ENCODE peak calls at places on chromosome 2, in four cellular contexts. One of them, this sample, is unnamed.

GRCh38 chr2:168253379-168253778 is 6.0 kb upstream of the STK39 start:
- DNase-seq in right lobe of liver: no peak
- DNase-seq in breast epithelium: no peak
- DNase-seq in thyroid gland: no peak
- DNase-seq in this sample: no peak

GRCh38 chr2:215728504-215729065 is 284.8 kb downstream of the MREG start:
- DNase-seq in breast epithelium: no peak
- DNase-seq in thyroid gland: no peak
- DNase-seq in right lobe of liver: no peak
- DNase-seq in this sample: no peak

GRCh38 chr2:201579536-201579935 is 63.8 kb downstream of the TMEM237 start:
- DNase-seq in right lobe of liver: no peak
- DNase-seq in thyroid gland: no peak
- DNase-seq in breast epithelium: no peak
- DNase-seq in this sample: no peak

GRCh38 chr2:216408426-216409315 is 3.6 kb upstream of the SMARCAL1 start:
- DNase-seq in breast epithelium: no peak
- DNase-seq in thyroid gland: no peak
- DNase-seq in right lobe of liver: no peak
- DNase-seq in this sample: no peak

GRCh38 chr2:195477996-195478382 is 179.0 kb upstream of the SLC39A10 start:
- DNase-seq in right lobe of liver: no peak
- DNase-seq in thyroid gland: no peak
- DNase-seq in breast epithelium: no peak
- DNase-seq in this sample: no peak

GRCh38 chr2:148944536-148944935 is 69.5 kb downstream of the KIF5C start:
- DNase-seq in right lobe of liver: no peak
- DNase-seq in breast epithelium: no peak
- DNase-seq in thyroid gland: no peak
- DNase-seq in this sample: no peak

GRCh38 chr2:241011751-241012510 is 13.5 kb downstream of the SNED1 start:
- DNase-seq in thyroid gland: peak; percentile 51
- DNase-seq in breast epithelium: peak; percentile 40
- DNase-seq in right lobe of liver: no peak
- DNase-seq in this sample: no peak

GRCh38 chr2:241226723-241227634 is 38.5 kb downstream of the ANO7 start:
- DNase-seq in thyroid gland: no peak
- DNase-seq in breast epithelium: no peak
- DNase-seq in right lobe of liver: no peak
- DNase-seq in this sample: peak; percentile 49

GRCh38 chr2:212595036-212595654 is 56.5 kb upstream of the ERBB4 start:
- DNase-seq in right lobe of liver: no peak
- DNase-seq in breast epithelium: no peak
- DNase-seq in thyroid gland: no peak
- DNase-seq in this sample: no peak

GRCh38 chr2:75403991-75404428 is 156.7 kb downstream of the EVA1A start:
- DNase-seq in breast epithelium: no peak
- DNase-seq in thyroid gland: no peak
- DNase-seq in right lobe of liver: no peak
- DNase-seq in this sample: no peak

GRCh38 chr2:109258376-109258775 is 129.4 kb downstream of the SH3RF3 start:
- DNase-seq in thyroid gland: no peak
- DNase-seq in breast epithelium: no peak
- DNase-seq in right lobe of liver: no peak
- DNase-seq in this sample: no peak

GRCh38 chr2:109257653-109258052 is 128.6 kb downstream of the SH3RF3 start:
- DNase-seq in right lobe of liver: no peak
- DNase-seq in breast epithelium: no peak
- DNase-seq in thyroid gland: no peak
- DNase-seq in this sample: no peak

GRCh38 chr2:109260116-109260855 is 131.3 kb downstream of the SH3RF3 start:
- DNase-seq in thyroid gland: no peak
- DNase-seq in right lobe of liver: no peak
- DNase-seq in breast epithelium: no peak
- DNase-seq in this sample: peak; percentile 45

GRCh38 chr2:109259671-109260070 is 130.7 kb downstream of the SH3RF3 start:
- DNase-seq in thyroid gland: no peak
- DNase-seq in breast epithelium: no peak
- DNase-seq in right lobe of liver: no peak
- DNase-seq in this sample: no peak

DNA sequence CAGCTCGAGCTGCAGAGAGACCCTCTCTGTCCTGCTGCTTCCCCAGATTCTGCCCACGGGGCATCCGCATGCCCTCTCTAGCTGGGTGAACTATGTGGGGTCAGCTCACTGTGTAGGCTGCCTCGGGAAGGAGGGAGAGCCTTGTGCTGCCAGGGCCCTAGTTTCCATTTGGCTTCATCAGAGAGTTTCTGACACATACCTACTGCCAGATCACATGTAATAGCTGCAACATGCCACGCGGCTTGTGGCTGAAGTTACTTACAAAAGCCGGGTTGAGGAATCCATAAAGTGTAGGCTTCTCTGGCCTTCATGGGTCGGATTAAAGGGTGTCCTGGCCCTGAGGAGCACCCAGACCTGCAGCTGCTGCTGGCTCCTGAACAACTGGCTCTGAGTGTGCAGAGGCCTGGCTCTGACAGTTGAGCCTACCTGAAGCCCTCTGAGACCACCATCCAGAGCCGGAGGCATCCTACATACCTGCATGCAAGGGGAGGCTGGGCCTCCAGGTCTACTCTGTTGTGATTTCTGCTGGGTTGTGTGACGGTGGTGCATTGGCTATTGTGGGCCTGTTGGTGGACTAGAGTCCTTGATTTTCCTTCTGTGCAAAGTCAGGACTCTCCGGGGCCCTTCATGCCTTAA is 130.0 kb downstream of the SH3RF3 start:
- DNase-seq in breast epithelium: no peak
- DNase-seq in thyroid gland: no peak
- DNase-seq in right lobe of liver: no peak
- DNase-seq in this sample: peak; percentile 41
- TF ChIP-seq POLR2A in breast epithelium: no peak
- TF ChIP-seq POLR2A in thyroid gland: no peak
- TF ChIP-seq POLR2A in right lobe of liver: no peak
- TF ChIP-seq POLR2A in this sample: no peak

GRCh38 chr2:26292646-26293045 is 47.9 kb downstream of the HADHB start:
- DNase-seq in right lobe of liver: no peak
- DNase-seq in thyroid gland: no peak
- DNase-seq in breast epithelium: no peak
- DNase-seq in this sample: no peak
- H3K4me3 ChIP-seq in right lobe of liver: no peak overlapping the region
- H3K4me3 ChIP-seq in thyroid gland: no peak overlapping the region
- H3K4me3 ChIP-seq in breast epithelium: no peak overlapping the region
- H3K4me3 ChIP-seq in this sample: no peak overlapping the region

DNA sequence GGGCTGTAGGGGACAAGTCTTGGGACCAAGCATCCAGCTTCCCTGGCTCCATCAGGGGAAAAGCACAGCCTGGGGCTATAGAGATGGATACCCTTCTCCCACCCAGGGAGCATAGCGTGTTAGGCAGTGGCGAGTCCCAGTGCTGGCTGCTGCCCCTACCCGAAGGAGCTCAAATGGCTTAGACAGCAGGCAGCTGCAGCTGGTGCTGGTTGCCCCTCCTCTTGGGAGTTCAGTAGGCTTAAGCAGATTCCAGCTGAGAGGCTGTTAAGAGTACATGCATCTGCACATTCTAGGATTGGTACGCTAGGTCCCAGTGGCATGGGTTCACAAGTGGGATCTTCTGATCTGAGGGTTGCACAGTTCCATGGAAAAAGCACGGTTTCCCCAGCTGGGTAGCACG is 111.5 kb downstream of the DCDC2C start:
- DNase-seq in right lobe of liver: no peak
- DNase-seq in thyroid gland: no peak
- DNase-seq in breast epithelium: no peak
- DNase-seq in this sample: no peak
- H3K9me3 ChIP-seq in right lobe of liver: no peaks in the 10 kb centered on the region
- H3K9me3 ChIP-seq in thyroid gland: no peaks in the 10 kb centered on the region
- H3K9me3 ChIP-seq in breast epithelium: peaks cover 26% of the 10 kb centered on the region
- H3K9me3 ChIP-seq in this sample: no peaks in the 10 kb centered on the region

DNA sequence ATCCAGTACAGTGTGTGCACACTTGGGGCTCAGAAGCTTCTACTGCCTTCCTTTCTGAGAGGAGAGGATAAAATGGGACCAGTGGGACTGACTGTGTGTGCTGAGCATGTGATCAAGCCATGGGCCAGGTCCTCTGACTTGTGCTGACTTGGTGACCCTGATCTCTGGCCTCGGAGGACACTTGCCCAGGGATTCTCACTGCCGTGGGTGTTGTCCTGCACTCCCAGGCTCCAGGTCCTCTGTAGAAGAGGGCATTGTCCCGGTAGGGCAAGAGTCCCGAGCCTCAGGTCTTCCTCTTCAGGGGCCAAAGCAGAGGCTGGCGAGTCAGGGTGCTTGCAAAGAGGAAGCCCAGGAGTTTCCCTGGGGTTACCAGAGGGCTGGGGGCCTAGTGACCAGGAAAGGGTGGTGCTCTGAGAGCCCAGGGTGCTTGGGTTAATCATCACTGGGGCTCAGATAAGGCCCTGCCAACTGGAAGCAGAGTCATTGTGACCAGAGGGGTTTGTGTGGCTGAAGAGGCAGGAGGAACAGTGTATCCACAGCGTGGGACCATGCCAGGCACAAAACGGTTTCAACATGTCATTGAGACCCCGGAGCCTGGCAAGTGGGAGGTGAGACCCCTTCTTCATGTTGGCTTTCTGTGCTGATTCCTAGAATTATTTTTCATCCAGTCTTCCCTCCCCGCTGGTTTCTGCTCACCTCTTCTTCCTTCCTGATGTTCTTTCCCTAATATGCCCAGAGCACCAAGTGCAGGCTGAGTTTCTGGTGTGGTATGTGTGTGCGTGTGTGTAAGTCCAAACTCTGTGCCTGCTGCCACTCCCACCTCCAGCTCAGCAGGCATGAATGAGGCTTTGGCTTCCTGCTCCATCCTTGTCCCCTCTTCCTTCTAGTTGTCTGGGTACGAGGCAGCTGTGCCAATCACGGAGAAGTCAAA is at the start of gene GCKR:
- DNase-seq in right lobe of liver: peak; percentile 92
- DNase-seq in breast epithelium: no peak
- DNase-seq in thyroid gland: no peak
- DNase-seq in this sample: peak; percentile 28
- TF ChIP-seq POLR2A in right lobe of liver: peak; percentile 79
- TF ChIP-seq POLR2A in breast epithelium: no peak
- TF ChIP-seq POLR2A in thyroid gland: no peak
- TF ChIP-seq POLR2A in this sample: no peak

GRCh38 chr2:1219901-1220691 is 193.2 kb upstream of the TPO start:
- DNase-seq in right lobe of liver: no peak
- DNase-seq in breast epithelium: no peak
- DNase-seq in thyroid gland: no peak
- DNase-seq in this sample: no peak
- H3K4me3 ChIP-seq in right lobe of liver: no peak overlapping the region
- H3K4me3 ChIP-seq in breast epithelium: peak overlapping the region; percentile 48
- H3K4me3 ChIP-seq in thyroid gland: no peak overlapping the region
- H3K4me3 ChIP-seq in this sample: no peak overlapping the region

GRCh38 chr2:222296911-222297599 is 1.7 kb downstream of the PAX3 start:
- DNase-seq in right lobe of liver: no peak
- DNase-seq in thyroid gland: no peak
- DNase-seq in breast epithelium: no peak
- DNase-seq in this sample: no peak

GRCh38 chr2:222293660-222294630 is 4.9 kb downstream of the PAX3 start:
- DNase-seq in thyroid gland: no peak
- DNase-seq in breast epithelium: no peak
- DNase-seq in right lobe of liver: no peak
- DNase-seq in this sample: no peak

GRCh38 chr2:222296311-222296736 is 2.5 kb downstream of the PAX3 start:
- DNase-seq in breast epithelium: no peak
- DNase-seq in thyroid gland: no peak
- DNase-seq in right lobe of liver: no peak
- DNase-seq in this sample: no peak

GRCh38 chr2:222294996-222295367 is 3.8 kb downstream of the PAX3 start:
- DNase-seq in thyroid gland: no peak
- DNase-seq in right lobe of liver: no peak
- DNase-seq in breast epithelium: no peak
- DNase-seq in this sample: no peak

DNA sequence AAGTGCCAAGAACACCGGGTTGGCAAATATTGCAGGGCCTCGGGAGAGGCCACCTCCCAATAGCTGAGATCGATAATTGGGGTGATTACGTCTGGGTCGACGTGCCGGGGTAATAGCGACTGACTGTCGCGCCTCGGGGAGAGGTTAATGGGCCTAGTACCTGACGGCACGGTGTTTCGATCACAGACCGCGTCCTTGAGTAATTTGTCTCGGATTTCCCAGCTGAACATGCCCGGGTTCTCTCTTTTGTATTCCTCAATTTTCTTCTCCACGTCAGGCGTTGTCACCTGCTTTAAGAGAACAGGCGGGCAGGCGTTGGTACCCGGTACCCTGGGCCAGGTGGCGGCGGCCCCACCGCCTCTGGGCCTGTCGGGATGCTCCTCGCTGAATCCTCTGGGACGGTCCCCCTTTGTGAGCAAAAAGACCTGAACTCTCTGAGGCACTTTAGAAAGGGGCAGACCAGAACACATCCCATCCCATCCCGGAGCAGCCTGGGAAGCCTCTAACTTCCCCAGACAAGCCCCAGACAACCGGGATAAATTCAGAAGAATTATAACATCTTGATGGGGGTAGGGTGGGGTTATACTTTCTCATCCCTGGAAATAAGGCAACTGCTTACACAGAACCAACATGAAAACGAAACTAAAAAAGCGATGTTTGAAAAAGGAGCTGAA is 3.3 kb downstream of the PAX3 start:
- DNase-seq in thyroid gland: no peak
- DNase-seq in breast epithelium: no peak
- DNase-seq in right lobe of liver: no peak
- DNase-seq in this sample: no peak
- H3K9me3 ChIP-seq in thyroid gland: no peaks in the 10 kb centered on the region
- H3K9me3 ChIP-seq in breast epithelium: no peaks in the 10 kb centered on the region
- H3K9me3 ChIP-seq in right lobe of liver: no peaks in the 10 kb centered on the region
- H3K9me3 ChIP-seq in this sample: no peaks in the 10 kb centered on the region

GRCh38 chr2:20080839-20081348 is 29.5 kb upstream of the LAPTM4A start:
- DNase-seq in breast epithelium: no peak
- DNase-seq in thyroid gland: no peak
- DNase-seq in right lobe of liver: no peak
- DNase-seq in this sample: no peak
- TF ChIP-seq POLR2A in breast epithelium: no peak
- TF ChIP-seq POLR2A in thyroid gland: no peak
- TF ChIP-seq POLR2A in right lobe of liver: no peak
- TF ChIP-seq POLR2A in this sample: no peak